ENCODE peak calls at places on chromosomes 6 and 20, in ten cellular contexts. F, W, V, H, B, C, S, P, R and D are unnamed samples. For H3K4me1, the result is how much of the 10 kb centered on the place peaks cover.

GRCh38 chr6:43865947-43866346 is 95.9 kb downstream of the VEGFA start:
- DNase-seq in H (no peak), S (no peak), V (no peak), W (no peak), F (no peak), P (no peak), C (no peak), B (no peak), R (no peak), D (no peak)

GRCh38 chr6:98839788-98840361 is 5.5 kb downstream of the POU3F2 start:
- DNase-seq in R (no peak), B (no peak), S (no peak), V (no peak), H (no peak), C (no peak), F (no peak), W (peak), P (no peak), D (peak)

GRCh38 chr20:35240083-35240913 is 13.8 kb downstream of the MMP24 start:
- DNase-seq in H (no peak), S (no peak), B (no peak), F (no peak), C (no peak), P (no peak), V (no peak), R (no peak), W (no peak), D (no peak)

GRCh38 chr6:444653-445275 is 53.2 kb downstream of the IRF4 start:
- DNase-seq in S (no peak), F (no peak), W (no peak), C (no peak), V (no peak), H (no peak), B (no peak), P (no peak), R (peak), D (no peak)

GRCh38 chr6:90195094-90195793 is 101.4 kb downstream of the BACH2 start:
- DNase-seq in P (no peak), R (no peak), V (no peak), H (no peak), W (no peak), F (no peak), S (no peak), C (no peak), B (no peak), D (no peak)

GRCh38 chr20:32476684-32477593 is 108.2 kb downstream of the NOL4L start:
- DNase-seq in V (no peak), F (no peak), W (no peak), R (no peak), B (no peak), P (peak), C (no peak), H (no peak), S (no peak), D (no peak)

GRCh38 chr6:80439721-80440488 is 333.4 kb downstream of the BCKDHB start:
- DNase-seq in C (no peak), V (no peak), B (no peak), W (peak), H (no peak), P (no peak), F (no peak), S (no peak), R (no peak), D (no peak)

GRCh38 chr6:163765326-163765725 is 350.8 kb downstream of the QKI start:
- DNase-seq in B (no peak), S (no peak), P (no peak), C (no peak), H (no peak), V (no peak), W (no peak), R (no peak), F (no peak), D (no peak)

GRCh38 chr20:61949714-61950630 is 115.7 kb downstream of the TAF4 start:
- DNase-seq in B (no peak), P (peak), W (no peak), C (no peak), R (no peak), V (no peak), F (no peak), S (no peak), H (no peak), D (no peak)

GRCh38 chr6:14316911-14317535 is 199.5 kb downstream of the CD83 start:
- DNase-seq in R (peak), P (no peak), C (no peak), W (no peak), F (no peak), S (no peak), H (peak), B (peak), V (no peak), D (no peak)

GRCh38 chr20:10371467-10371866 is 62.6 kb downstream of the MKKS start:
- DNase-seq in H (no peak), C (no peak), S (no peak), W (no peak), F (no peak), P (no peak), B (no peak), R (no peak), V (no peak), D (no peak)

GRCh38 chr6:35365599-35366596 is 23.5 kb downstream of the PPARD start:
- DNase-seq in F (no peak), P (no peak), R (no peak), H (no peak), V (no peak), W (no peak), C (no peak), S (no peak), B (no peak), D (no peak)

GRCh38 chr6:118372413-118372812 is 175.7 kb upstream of the PLN start:
- DNase-seq in C (no peak), V (no peak), H (no peak), S (peak), R (no peak), B (no peak), W (peak), F (no peak), P (no peak), D (no peak)

GRCh38 chr6:16635810-16636602 is 125.3 kb downstream of the ATXN1 start:
- DNase-seq in R (no peak), W (peak), V (no peak), H (no peak), F (no peak), S (no peak), P (no peak), C (no peak), B (no peak), D (peak)

GRCh38 chr20:40687384-40688128 is 1.5 kb downstream of the MAFB start:
- DNase-seq in V (no peak), B (no peak), C (no peak), P (peak), H (no peak), R (no peak), S (peak), W (peak), F (peak), D (no peak)

GRCh38 chr20:18971121-18971520 is 157.5 kb downstream of the SCP2D1 start:
- DNase-seq in P (no peak), V (no peak), R (no peak), B (no peak), S (no peak), F (no peak), W (no peak), H (no peak), C (no peak), D (no peak)

GRCh38 chr6:136063095-136063494 is 187.0 kb downstream of the MTFR2 start:
- DNase-seq in B (no peak), S (no peak), P (no peak), V (no peak), F (no peak), W (peak), R (no peak), H (no peak), C (no peak), D (no peak)

GRCh38 chr6:143213977-143214376 is 153.3 kb downstream of the AIG1 start:
- DNase-seq in H (no peak), C (no peak), P (no peak), F (no peak), B (no peak), S (no peak), V (no peak), W (no peak), R (no peak), D (no peak)

GRCh38 chr6:11947569-11947968 is 64.5 kb upstream of the HIVEP1 start:
- DNase-seq in F (no peak), B (no peak), C (no peak), H (no peak), S (no peak), W (no peak), R (no peak), P (no peak), V (no peak), D (no peak)

GRCh38 chr6:71287038-71287437 is 1.6 kb upstream of the OGFRL1 start:
- DNase-seq in P (no peak), W (no peak), V (peak), F (no peak), S (no peak), C (no peak), R (no peak), B (no peak), H (no peak), D (peak)

GRCh38 chr6:56840467-56841371 is 114.2 kb upstream of the BEND6 start:
- DNase-seq in B (no peak), V (no peak), H (no peak), F (no peak), S (peak), W (peak), R (no peak), P (no peak), C (no peak), D (no peak)

GRCh38 chr6:3077430-3077829 is 9.1 kb downstream of the RIPK1 start:
- DNase-seq in S (no peak), R (no peak), P (no peak), H (no peak), B (no peak), V (no peak), W (no peak), F (no peak), C (no peak), D (no peak)

DNA sequence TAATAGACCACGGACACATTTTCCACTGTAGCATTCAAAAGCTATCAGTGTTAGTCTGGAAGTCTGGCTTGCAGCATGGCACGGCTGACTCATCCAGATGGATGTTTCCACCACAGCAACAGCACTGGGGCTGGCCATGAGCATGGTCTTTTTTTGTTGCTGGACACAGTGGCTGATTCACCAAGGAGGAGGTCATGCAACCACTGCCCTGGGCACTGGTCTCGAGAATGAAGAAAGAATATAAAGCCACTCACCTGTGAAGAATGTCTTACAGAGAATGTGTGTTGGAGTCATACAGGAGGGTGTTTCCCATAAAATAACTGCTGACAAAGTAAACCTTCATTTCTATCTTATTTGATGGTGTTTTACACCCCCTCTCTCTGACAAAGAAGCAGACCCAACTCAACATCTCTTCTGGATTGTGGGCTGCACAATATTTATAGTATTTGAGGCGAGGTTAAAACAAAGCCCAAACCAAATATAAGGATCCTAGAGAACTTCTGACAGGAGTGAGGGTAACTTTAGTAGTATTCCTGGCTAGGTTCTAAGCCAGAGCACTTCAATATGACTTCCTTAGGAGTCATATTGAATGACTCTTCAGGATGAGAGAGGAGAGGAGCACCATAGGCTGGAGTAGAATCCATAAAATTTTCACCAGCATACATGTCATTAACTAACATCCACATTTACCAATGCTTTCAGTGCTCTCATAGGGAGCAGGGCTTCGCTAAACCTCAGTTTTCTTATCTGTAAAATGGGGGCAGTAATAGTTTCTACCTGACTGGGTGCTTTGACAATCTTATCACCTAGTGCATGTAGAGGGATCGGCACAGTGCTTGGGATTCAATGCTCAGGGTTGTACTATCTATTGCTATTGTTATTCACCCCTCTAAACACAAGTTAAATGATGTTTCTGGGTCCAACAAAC is 121.4 kb downstream of the KIF13A start:
- DNase-seq in P (no peak), H (peak), S (peak), B (peak), C (no peak), V (peak), W (peak), R (no peak), F (peak), D (no peak)
- H3K4me1 ChIP-seq in P (under half), H (under half), S (half or more), B (half or more), C (under half), V (under half), W (under half), R (under half), F (under half), D (under half)

DNA sequence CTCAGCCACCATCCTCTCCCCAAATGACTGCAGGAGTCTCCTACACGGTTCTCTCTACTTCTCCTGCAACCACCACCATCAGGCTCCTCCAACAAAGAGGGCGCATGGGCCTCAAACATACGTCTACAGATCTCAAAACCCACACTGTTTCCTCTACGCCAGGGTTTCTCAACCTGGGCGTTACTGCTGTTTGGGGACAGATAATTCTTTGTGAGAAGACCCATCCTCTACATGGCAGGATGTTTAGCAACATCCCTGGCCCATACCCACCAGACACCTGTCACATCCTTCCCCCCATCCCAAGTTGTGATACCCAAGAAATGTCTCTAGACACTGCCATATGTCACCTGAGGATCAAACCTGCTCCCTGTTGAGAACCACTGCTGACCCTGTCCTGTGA is 45.0 kb downstream of the ELMO2 start:
- DNase-seq in H (no peak), F (no peak), C (peak), W (no peak), V (no peak), B (no peak), S (no peak), P (no peak), R (peak), D (no peak)
- H3K4me1 ChIP-seq in H (under half), F (under half), C (half or more), W (under half), V (under half), B (under half), S (under half), P (under half), R (half or more), D (under half)

GRCh38 chr20:46558511-46558959 is 8.1 kb upstream of the OCSTAMP start:
- DNase-seq in C (no peak), R (no peak), W (peak), P (no peak), H (peak), V (no peak), S (peak), F (no peak), B (peak), D (no peak)

GRCh38 chr20:46559001-46559400 is 8.5 kb upstream of the OCSTAMP start:
- DNase-seq in F (no peak), W (no peak), S (no peak), B (no peak), H (no peak), C (no peak), P (no peak), V (no peak), R (no peak), D (no peak)

GRCh38 chr20:46562009-46562372 is 11.5 kb upstream of the OCSTAMP start:
- DNase-seq in V (no peak), H (no peak), R (no peak), F (no peak), P (no peak), B (no peak), S (no peak), W (no peak), C (no peak), D (no peak)

GRCh38 chr20:46557231-46557956 is 6.9 kb upstream of the OCSTAMP start:
- DNase-seq in R (no peak), C (no peak), V (no peak), F (no peak), B (no peak), S (peak), P (no peak), W (peak), H (no peak), D (no peak)

GRCh38 chr20:46559685-46560440 is 9.4 kb upstream of the OCSTAMP start:
- DNase-seq in P (no peak), V (no peak), F (no peak), W (no peak), H (no peak), R (no peak), C (no peak), B (no peak), S (no peak), D (no peak)
- H3K4me1 ChIP-seq in P (under half), V (under half), F (under half), W (under half), H (under half), R (under half), C (under half), B (under half), S (under half), D (under half)

DNA sequence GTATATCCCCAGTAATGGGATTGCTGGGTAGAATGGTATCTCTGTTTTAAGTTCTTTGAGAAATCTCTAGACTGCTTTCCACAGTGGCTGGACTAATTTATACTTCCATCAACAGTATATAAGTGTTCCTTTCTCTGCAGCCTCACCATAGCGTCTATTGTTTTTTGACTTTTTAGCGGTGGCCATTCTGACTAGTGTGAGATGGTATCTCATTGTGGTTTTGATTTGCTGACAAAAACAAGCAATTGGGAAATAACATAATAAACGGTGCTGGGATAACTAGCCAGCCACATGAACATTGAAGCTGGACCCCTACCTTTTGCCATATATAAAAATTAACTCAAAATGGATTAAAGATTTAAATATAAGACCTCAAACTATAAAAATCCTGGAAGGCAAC is 14.2 kb downstream of the OR2A4 start:
- DNase-seq in R (no peak), H (no peak), V (no peak), F (no peak), W (peak), C (no peak), P (no peak), B (no peak), S (no peak), D (no peak)
- H3K4me1 ChIP-seq in R (under half), H (under half), V (under half), F (under half), W (under half), C (under half), P (under half), B (under half), S (under half), D (under half)

GRCh38 chr6:168518867-168519266 is 77.9 kb downstream of the SMOC2 start:
- DNase-seq in B (no peak), V (no peak), H (no peak), S (no peak), F (no peak), C (no peak), W (no peak), P (no peak), R (no peak), D (no peak)
- H3K4me1 ChIP-seq in B (under half), V (under half), H (under half), S (under half), F (under half), C (under half), W (under half), P (under half), R (under half), D (under half)